ENCODE peak calls at places on chromosomes 6 and 20, in eight cellular contexts. A is uterus, H is mucosa of descending colon, B is K562, N is right lobe of liver, C is lung, G is H7, R is pancreas. U is an unnamed sample.

GRCh38 chr20:2879148-2879547 is 5.9 kb downstream of the PTPRA start:
- DNase-seq in N (no peak), H (no peak), R (no peak), A (no peak), C (no peak), G (no peak), B (no peak), U (no peak)

GRCh38 chr6:82589509-82590206 is 226.0 kb downstream of the TPBG start:
- DNase-seq in R (no peak), G (peak; percentile 46), H (no peak), N (no peak), B (peak; percentile 8), C (no peak), A (no peak), U (no peak)

GRCh38 chr6:166655251-166655650 is 28.2 kb upstream of the RPS6KA2 start:
- DNase-seq in B (no peak), N (no peak), G (no peak), A (no peak), H (no peak), C (no peak), R (peak; percentile 65), U (no peak)

GRCh38 chr20:57734754-57735153 is 24.9 kb upstream of the PMEPA1 start:
- DNase-seq in C (no peak), H (no peak), A (no peak), N (no peak), G (no peak), R (no peak), B (no peak), U (no peak)

GRCh38 chr6:34573567-34574183 is 17.5 kb upstream of the SPDEF start:
- DNase-seq in H (peak; percentile 56), G (peak; percentile 65), R (no peak), A (no peak), B (no peak), N (no peak), C (no peak), U (no peak)

GRCh38 chr6:53984581-53984980 is 126.7 kb upstream of the MLIP start:
- DNase-seq in B (no peak), G (no peak), H (no peak), R (no peak), A (no peak), N (no peak), C (no peak), U (no peak)

GRCh38 chr6:149043476-149044130 is 273.9 kb upstream of the TAB2 start:
- DNase-seq in G (peak; percentile 62), B (peak; percentile 78), H (no peak), N (no peak), A (no peak), C (no peak), R (no peak), U (no peak)

GRCh38 chr6:79813854-79814477 is 133.4 kb downstream of the ELOVL4 start:
- DNase-seq in N (peak; percentile 76), C (peak; percentile 66), G (peak; percentile 58), B (peak; percentile 80), H (peak; percentile 31), A (peak; percentile 52), R (peak; percentile 78), U (peak; percentile 73)

GRCh38 chr6:159983641-159984080 is 14.8 kb downstream of the IGF2R start:
- DNase-seq in R (no peak), C (no peak), A (no peak), H (no peak), B (no peak), G (no peak), N (no peak), U (no peak)

GRCh38 chr6:120077489-120077888 is 727.9 kb upstream of the MAN1A1 start:
- DNase-seq in A (no peak), R (no peak), C (no peak), N (no peak), G (peak; percentile 4), H (peak; percentile 23), B (peak; percentile 1), U (no peak)

GRCh38 chr6:139124887-139125672 is 9.8 kb upstream of the HECA start:
- DNase-seq in G (peak; percentile 39), H (peak; percentile 78), B (peak; percentile 64), A (peak; percentile 37), N (peak; percentile 68), C (peak; percentile 64), R (peak; percentile 40), U (peak; percentile 81)

GRCh38 chr6:79607000-79607399 is 24.1 kb upstream of the SH3BGRL2 start:
- DNase-seq in R (no peak), A (no peak), B (no peak), H (no peak), G (no peak), C (no peak), N (no peak), U (no peak)

GRCh38 chr6:106525885-106526280 is 103.4 kb downstream of the RTN4IP1 start:
- DNase-seq in B (no peak), N (no peak), G (no peak), H (no peak), R (no peak), C (no peak), A (no peak), U (no peak)

GRCh38 chr20:51160011-51160410 is 137.1 kb upstream of the KCNG1 start:
- DNase-seq in N (no peak), G (no peak), H (no peak), B (no peak), R (no peak), A (no peak), C (no peak), U (no peak)

GRCh38 chr20:12902992-12903391 is 105.8 kb upstream of the SPTLC3 start:
- DNase-seq in A (no peak), C (no peak), R (no peak), N (no peak), H (no peak), B (no peak), G (no peak), U (no peak)

DNA sequence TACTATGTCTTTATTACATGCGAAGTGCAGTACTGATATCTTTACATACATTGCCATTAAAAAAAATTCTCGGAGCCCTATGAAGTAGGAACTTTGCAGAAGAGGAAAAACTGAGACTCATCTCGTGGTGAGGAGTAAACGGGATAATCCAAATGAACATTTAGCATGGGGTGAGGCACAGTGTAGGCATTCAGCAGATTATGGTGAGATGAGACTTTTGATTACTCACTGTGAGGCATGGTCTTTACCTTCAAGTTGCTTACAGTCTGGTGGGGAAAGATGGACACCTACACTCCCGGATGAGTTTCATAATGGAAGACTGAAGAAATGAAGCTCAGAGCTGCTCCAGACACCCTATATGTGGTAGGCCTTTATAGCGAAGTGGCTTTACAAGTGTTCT is 1.4 kb downstream of the RPRD1B start:
- DNase-seq in N (no peak), C (no peak), H (no peak), B (no peak), R (no peak), A (no peak), G (no peak), U (no peak)
- H3K4me3 ChIP-seq in N (no peak overlapping the region), C (no peak overlapping the region), H (no peak overlapping the region), B (peak overlapping the region; percentile 96), R (peak overlapping the region; percentile 96), A (peak overlapping the region; percentile 85), G (no peak overlapping the region), U (peak overlapping the region; percentile 70)

GRCh38 chr6:135046912-135047311 is 7.7 kb downstream of the HBS1L start:
- DNase-seq in A (no peak), N (no peak), C (no peak), G (no peak), H (no peak), R (no peak), B (no peak), U (no peak)

GRCh38 chr6:135043854-135044253 is 10.8 kb downstream of the HBS1L start:
- DNase-seq in B (no peak), G (no peak), A (no peak), H (no peak), R (no peak), N (no peak), C (peak; percentile 49), U (no peak)

GRCh38 chr6:135043364-135043763 is 11.3 kb downstream of the HBS1L start:
- DNase-seq in H (no peak), N (no peak), A (no peak), G (no peak), B (no peak), C (no peak), R (no peak), U (no peak)

GRCh38 chr6:135047324-135047723 is 7.3 kb downstream of the HBS1L start:
- DNase-seq in G (no peak), H (no peak), C (no peak), A (no peak), B (no peak), N (no peak), R (no peak), U (no peak)

DNA sequence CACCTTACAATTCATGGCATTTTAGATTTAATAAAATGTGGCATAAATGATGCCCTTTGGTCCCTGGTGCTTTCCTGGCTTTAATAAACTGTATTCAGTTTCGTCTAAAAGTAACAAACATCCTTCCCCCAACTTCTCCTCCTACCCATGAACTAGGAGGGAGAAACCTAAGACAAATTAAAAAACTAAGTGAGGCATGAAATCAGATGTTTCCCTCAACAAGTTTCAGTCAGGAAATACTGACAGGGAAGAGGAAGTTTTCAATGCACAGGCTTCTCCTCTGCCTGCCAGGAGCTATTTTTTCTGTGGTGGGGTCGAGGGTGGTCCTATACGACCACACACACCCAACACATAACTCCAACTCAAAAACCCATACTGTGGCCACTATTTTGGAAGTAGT is 10.0 kb downstream of the HBS1L start:
- DNase-seq in C (no peak), B (no peak), N (no peak), R (no peak), G (no peak), H (no peak), A (no peak), U (no peak)
- H3K36me3 ChIP-seq in C (peaks cover 7% of the 10 kb centered on the region), B (peaks cover 79% of the 10 kb centered on the region), N (no peaks in the 10 kb centered on the region), R (peaks cover 4% of the 10 kb centered on the region), G (peaks cover 1% of the 10 kb centered on the region), H (no peaks in the 10 kb centered on the region), A (no peaks in the 10 kb centered on the region), U (peaks cover 19% of the 10 kb centered on the region)

GRCh38 chr20:9102456-9102855 is 33.6 kb downstream of the PLCB4 start:
- DNase-seq in H (no peak), A (no peak), B (no peak), C (no peak), G (no peak), R (no peak), N (no peak), U (no peak)
- H3K4me3 ChIP-seq in H (no peak overlapping the region), A (no peak overlapping the region), B (no peak overlapping the region), C (no peak overlapping the region), G (no peak overlapping the region), R (no peak overlapping the region), N (no peak overlapping the region), U (no peak overlapping the region)

DNA sequence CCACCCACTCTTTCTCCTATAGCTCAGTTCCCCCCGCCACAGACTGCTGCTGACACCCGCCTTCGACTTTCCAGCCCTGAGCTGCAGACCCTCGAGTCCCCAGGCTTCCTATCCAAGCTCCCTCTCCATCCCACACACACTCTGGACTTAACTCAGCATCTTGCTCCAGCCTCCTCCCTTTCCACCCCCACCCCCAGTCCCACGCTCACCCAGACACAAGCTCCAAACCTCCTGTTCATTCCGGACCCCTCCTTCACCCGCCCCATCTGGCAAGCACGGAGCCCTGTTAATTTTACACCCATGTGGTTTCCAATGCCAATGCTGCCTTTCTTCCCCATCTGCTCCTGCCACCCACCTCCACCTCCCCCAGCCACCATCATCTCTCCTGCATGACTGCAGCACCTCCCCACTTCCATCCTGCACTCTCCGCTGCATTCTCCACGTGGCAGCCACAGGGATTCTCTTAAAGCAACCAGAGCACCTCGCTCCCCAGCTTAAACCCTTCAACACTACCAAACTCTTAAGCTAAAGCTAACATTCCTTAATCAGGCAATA is 9.9 kb upstream of the CDK5RAP1 start:
- DNase-seq in H (no peak), N (no peak), R (no peak), B (no peak), G (no peak), A (no peak), C (no peak), U (no peak)
- H3K36me3 ChIP-seq in H (no peaks in the 10 kb centered on the region), N (no peaks in the 10 kb centered on the region), R (no peaks in the 10 kb centered on the region), B (peaks cover 60% of the 10 kb centered on the region), G (no peaks in the 10 kb centered on the region), A (no peaks in the 10 kb centered on the region), C (peaks cover 12% of the 10 kb centered on the region), U (peaks cover 18% of the 10 kb centered on the region)

U was measured in adrenal gland.